ENCODE peak calls at places on chromosomes 12 and 14, in seven cellular contexts. One of them, this sample, is unnamed.

GRCh38 chr12:78034025-78034424 is 203.3 kb downstream of the NAV3 start:
- DNase-seq in left ventricle myocardium superior: no peak
- DNase-seq in NCI-H2081 treated with DMSO at 0.1 percent for 48 hours: no peak
- DNase-seq in SK-MEL-5: no peak
- DNase-seq in HT1080: no peak
- DNase-seq in kidney tubule cell: no peak
- DNase-seq in fibroblast of the aortic adventitia: peak
- DNase-seq in this sample: no peak

GRCh38 chr14:71362920-71363584 is 455.8 kb downstream of the PCNX1 start:
- DNase-seq in left ventricle myocardium superior: no peak
- DNase-seq in NCI-H2081 treated with DMSO at 0.1 percent for 48 hours: no peak
- DNase-seq in SK-MEL-5: no peak
- DNase-seq in HT1080: no peak
- DNase-seq in kidney tubule cell: peak
- DNase-seq in fibroblast of the aortic adventitia: peak
- DNase-seq in this sample: peak

GRCh38 chr12:127133675-127134335 is 1133.2 kb upstream of the TMEM132C start:
- DNase-seq in left ventricle myocardium superior: no peak
- DNase-seq in NCI-H2081 treated with DMSO at 0.1 percent for 48 hours: no peak
- DNase-seq in SK-MEL-5: peak
- DNase-seq in HT1080: no peak
- DNase-seq in kidney tubule cell: no peak
- DNase-seq in fibroblast of the aortic adventitia: peak
- DNase-seq in this sample: peak

GRCh38 chr12:77388611-77389265 is 323.4 kb upstream of the E2F7 start:
- DNase-seq in left ventricle myocardium superior: no peak
- DNase-seq in NCI-H2081 treated with DMSO at 0.1 percent for 48 hours: no peak
- DNase-seq in SK-MEL-5: no peak
- DNase-seq in HT1080: peak
- DNase-seq in kidney tubule cell: no peak
- DNase-seq in fibroblast of the aortic adventitia: peak
- DNase-seq in this sample: no peak

GRCh38 chr12:19750116-19750644 is 310.9 kb downstream of the AEBP2 start:
- DNase-seq in left ventricle myocardium superior: no peak
- DNase-seq in NCI-H2081 treated with DMSO at 0.1 percent for 48 hours: no peak
- DNase-seq in SK-MEL-5: no peak
- DNase-seq in HT1080: no peak
- DNase-seq in kidney tubule cell: peak
- DNase-seq in fibroblast of the aortic adventitia: peak
- DNase-seq in this sample: no peak

GRCh38 chr12:8609061-8609570 is 3.5 kb downstream of the AICDA start:
- DNase-seq in left ventricle myocardium superior: no peak
- DNase-seq in NCI-H2081 treated with DMSO at 0.1 percent for 48 hours: no peak
- DNase-seq in SK-MEL-5: peak
- DNase-seq in HT1080: peak
- DNase-seq in kidney tubule cell: peak
- DNase-seq in fibroblast of the aortic adventitia: peak
- DNase-seq in this sample: peak

GRCh38 chr12:108320503-108321293 is 18.4 kb downstream of the CMKLR1 start:
- DNase-seq in left ventricle myocardium superior: no peak
- DNase-seq in NCI-H2081 treated with DMSO at 0.1 percent for 48 hours: no peak
- DNase-seq in SK-MEL-5: no peak
- DNase-seq in HT1080: no peak
- DNase-seq in kidney tubule cell: no peak
- DNase-seq in fibroblast of the aortic adventitia: no peak
- DNase-seq in this sample: no peak

GRCh38 chr14:104121142-104121541 is 17.2 kb upstream of the KIF26A start:
- DNase-seq in left ventricle myocardium superior: no peak
- DNase-seq in NCI-H2081 treated with DMSO at 0.1 percent for 48 hours: no peak
- DNase-seq in SK-MEL-5: no peak
- DNase-seq in HT1080: no peak
- DNase-seq in kidney tubule cell: no peak
- DNase-seq in fibroblast of the aortic adventitia: no peak
- DNase-seq in this sample: no peak

GRCh38 chr12:96233168-96233567 is 39.0 kb downstream of the ELK3 start:
- DNase-seq in left ventricle myocardium superior: no peak
- DNase-seq in NCI-H2081 treated with DMSO at 0.1 percent for 48 hours: no peak
- DNase-seq in SK-MEL-5: no peak
- DNase-seq in HT1080: no peak
- DNase-seq in kidney tubule cell: no peak
- DNase-seq in fibroblast of the aortic adventitia: peak
- DNase-seq in this sample: no peak

GRCh38 chr14:76376878-76377523 is 1.1 kb downstream of the ESRRB start:
- DNase-seq in left ventricle myocardium superior: no peak
- DNase-seq in NCI-H2081 treated with DMSO at 0.1 percent for 48 hours: no peak
- DNase-seq in SK-MEL-5: no peak
- DNase-seq in HT1080: no peak
- DNase-seq in kidney tubule cell: no peak
- DNase-seq in fibroblast of the aortic adventitia: no peak
- DNase-seq in this sample: no peak

GRCh38 chr14:96065661-96066459 is 26.7 kb downstream of the C14orf132 start:
- DNase-seq in left ventricle myocardium superior: no peak
- DNase-seq in NCI-H2081 treated with DMSO at 0.1 percent for 48 hours: no peak
- DNase-seq in SK-MEL-5: no peak
- DNase-seq in HT1080: no peak
- DNase-seq in kidney tubule cell: no peak
- DNase-seq in fibroblast of the aortic adventitia: no peak
- DNase-seq in this sample: no peak

GRCh38 chr14:101083564-101084435 is 180.3 kb upstream of the RTL1 start:
- DNase-seq in left ventricle myocardium superior: no peak
- DNase-seq in NCI-H2081 treated with DMSO at 0.1 percent for 48 hours: no peak
- DNase-seq in SK-MEL-5: peak
- DNase-seq in HT1080: peak
- DNase-seq in kidney tubule cell: no peak
- DNase-seq in fibroblast of the aortic adventitia: no peak
- DNase-seq in this sample: no peak

GRCh38 chr12:11879306-11879705 is 191.4 kb upstream of the BCL2L14 start:
- DNase-seq in left ventricle myocardium superior: no peak
- DNase-seq in NCI-H2081 treated with DMSO at 0.1 percent for 48 hours: no peak
- DNase-seq in SK-MEL-5: no peak
- DNase-seq in HT1080: peak
- DNase-seq in kidney tubule cell: no peak
- DNase-seq in fibroblast of the aortic adventitia: no peak
- DNase-seq in this sample: peak

GRCh38 chr12:112862570-112863137 is 44.1 kb upstream of the OAS1 start:
- DNase-seq in left ventricle myocardium superior: no peak
- DNase-seq in NCI-H2081 treated with DMSO at 0.1 percent for 48 hours: no peak
- DNase-seq in SK-MEL-5: no peak
- DNase-seq in HT1080: no peak
- DNase-seq in kidney tubule cell: no peak
- DNase-seq in fibroblast of the aortic adventitia: no peak
- DNase-seq in this sample: no peak

This sample was measured in mammary epithelial cell.